ENCODE peak calls at places on chromosomes 12 and 14, in ten cellular contexts. One of them, this sample, is unnamed.

GRCh38 chr14:52694761-52695480 is 437 bp downstream of the ERO1A start:
- DNase-seq in stomach: peak
- DNase-seq in NB4: peak
- DNase-seq in tibial nerve: no peak
- DNase-seq in gastrocnemius medialis: peak
- DNase-seq in heart left ventricle: peak
- DNase-seq in A549: peak
- DNase-seq in spleen: no peak
- DNase-seq in transverse colon: peak
- DNase-seq in breast epithelium: no peak
- DNase-seq in this sample: no peak

GRCh38 chr14:35879654-35880249 is 53.6 kb downstream of the BRMS1L start:
- DNase-seq in stomach: no peak
- DNase-seq in breast epithelium: no peak
- DNase-seq in tibial nerve: no peak
- DNase-seq in heart left ventricle: no peak
- DNase-seq in A549: peak
- DNase-seq in transverse colon: no peak
- DNase-seq in spleen: no peak
- DNase-seq in NB4: peak
- DNase-seq in gastrocnemius medialis: no peak
- DNase-seq in this sample: no peak

GRCh38 chr12:88084210-88084609 is 55.0 kb upstream of the C12orf50 start:
- DNase-seq in tibial nerve: no peak
- DNase-seq in NB4: no peak
- DNase-seq in transverse colon: no peak
- DNase-seq in heart left ventricle: no peak
- DNase-seq in gastrocnemius medialis: no peak
- DNase-seq in A549: no peak
- DNase-seq in breast epithelium: no peak
- DNase-seq in spleen: no peak
- DNase-seq in stomach: no peak
- DNase-seq in this sample: no peak

GRCh38 chr14:69554500-69554899 is 20.2 kb downstream of the CCDC177 start:
- DNase-seq in breast epithelium: no peak
- DNase-seq in tibial nerve: no peak
- DNase-seq in heart left ventricle: no peak
- DNase-seq in spleen: no peak
- DNase-seq in gastrocnemius medialis: no peak
- DNase-seq in NB4: no peak
- DNase-seq in stomach: no peak
- DNase-seq in A549: no peak
- DNase-seq in transverse colon: no peak
- DNase-seq in this sample: no peak

GRCh38 chr14:70789361-70789760 is 20.0 kb downstream of the MAP3K9 start:
- DNase-seq in tibial nerve: peak
- DNase-seq in heart left ventricle: no peak
- DNase-seq in spleen: no peak
- DNase-seq in gastrocnemius medialis: no peak
- DNase-seq in breast epithelium: no peak
- DNase-seq in stomach: no peak
- DNase-seq in A549: no peak
- DNase-seq in NB4: no peak
- DNase-seq in transverse colon: no peak
- DNase-seq in this sample: no peak

GRCh38 chr12:91388573-91388972 is 206.0 kb upstream of the DCN start:
- DNase-seq in A549: no peak
- DNase-seq in tibial nerve: no peak
- DNase-seq in heart left ventricle: no peak
- DNase-seq in spleen: no peak
- DNase-seq in gastrocnemius medialis: no peak
- DNase-seq in NB4: no peak
- DNase-seq in transverse colon: no peak
- DNase-seq in breast epithelium: no peak
- DNase-seq in stomach: no peak
- DNase-seq in this sample: no peak

GRCh38 chr12:103928736-103929050 is 1.5 kb upstream of the HSP90B1 start:
- DNase-seq in transverse colon: peak
- DNase-seq in tibial nerve: peak
- DNase-seq in stomach: peak
- DNase-seq in spleen: peak
- DNase-seq in gastrocnemius medialis: no peak
- DNase-seq in breast epithelium: no peak
- DNase-seq in NB4: peak
- DNase-seq in A549: no peak
- DNase-seq in heart left ventricle: no peak
- DNase-seq in this sample: no peak

GRCh38 chr14:32075636-32076277 is 1.3 kb upstream of the ARHGAP5 start:
- DNase-seq in transverse colon: peak
- DNase-seq in heart left ventricle: peak
- DNase-seq in NB4: peak
- DNase-seq in stomach: no peak
- DNase-seq in spleen: peak
- DNase-seq in gastrocnemius medialis: peak
- DNase-seq in breast epithelium: no peak
- DNase-seq in A549: peak
- DNase-seq in tibial nerve: peak
- DNase-seq in this sample: peak

GRCh38 chr12:16246264-16246663 is 31.2 kb downstream of the SLC15A5 start:
- DNase-seq in transverse colon: no peak
- DNase-seq in NB4: no peak
- DNase-seq in gastrocnemius medialis: no peak
- DNase-seq in tibial nerve: no peak
- DNase-seq in heart left ventricle: no peak
- DNase-seq in A549: no peak
- DNase-seq in stomach: no peak
- DNase-seq in breast epithelium: no peak
- DNase-seq in spleen: no peak
- DNase-seq in this sample: no peak

GRCh38 chr14:105091335-105092123 is 26.3 kb upstream of the GPR132 start:
- DNase-seq in NB4: no peak
- DNase-seq in transverse colon: peak
- DNase-seq in spleen: peak
- DNase-seq in A549: peak
- DNase-seq in gastrocnemius medialis: no peak
- DNase-seq in breast epithelium: peak
- DNase-seq in tibial nerve: no peak
- DNase-seq in heart left ventricle: peak
- DNase-seq in stomach: peak
- DNase-seq in this sample: peak
- H3K4me3 ChIP-seq in NB4: no peak
- H3K4me3 ChIP-seq in transverse colon: no peak
- H3K4me3 ChIP-seq in spleen: no peak
- H3K4me3 ChIP-seq in A549: peak
- H3K4me3 ChIP-seq in gastrocnemius medialis: no peak
- H3K4me3 ChIP-seq in breast epithelium: no peak
- H3K4me3 ChIP-seq in tibial nerve: no peak
- H3K4me3 ChIP-seq in heart left ventricle: no peak
- H3K4me3 ChIP-seq in stomach: no peak
- H3K4me3 ChIP-seq in this sample: no peak

DNA sequence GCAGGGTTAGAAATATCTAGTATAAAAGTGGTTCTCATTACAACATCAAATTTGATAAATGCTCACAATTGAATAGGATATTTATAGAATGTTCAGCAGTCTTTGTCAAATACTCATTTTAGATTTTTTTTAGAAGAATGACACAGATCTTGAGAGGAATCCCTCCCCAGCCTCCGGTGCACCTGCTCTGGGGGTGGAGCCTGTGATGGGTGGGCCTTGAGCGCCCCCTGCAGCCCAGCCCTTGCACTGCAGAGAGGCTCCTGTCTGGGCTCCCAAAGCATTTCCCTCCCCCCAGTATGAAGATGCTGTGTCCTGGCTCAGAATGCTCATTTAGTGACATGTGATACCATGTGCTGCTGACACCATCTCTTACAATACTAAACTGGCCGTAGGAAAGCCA is 792.3 kb downstream of the TMEM121 start:
- DNase-seq in A549: no peak
- DNase-seq in spleen: no peak
- DNase-seq in transverse colon: no peak
- DNase-seq in tibial nerve: no peak
- DNase-seq in breast epithelium: no peak
- DNase-seq in stomach: no peak
- DNase-seq in NB4: peak
- DNase-seq in gastrocnemius medialis: no peak
- DNase-seq in heart left ventricle: no peak
- DNase-seq in this sample: no peak
- TF ChIP-seq CTCF in A549: no peak
- TF ChIP-seq CTCF in spleen: peak
- TF ChIP-seq CTCF in transverse colon: peak
- TF ChIP-seq CTCF in tibial nerve: no peak
- TF ChIP-seq CTCF in breast epithelium: no peak
- TF ChIP-seq CTCF in stomach: no peak
- TF ChIP-seq CTCF in NB4: peak
- TF ChIP-seq CTCF in gastrocnemius medialis: no peak
- TF ChIP-seq CTCF in heart left ventricle: no peak
- TF ChIP-seq CTCF in this sample: no peak

GRCh38 chr12:124917135-124917840 is 2.8 kb upstream of the UBC start:
- DNase-seq in gastrocnemius medialis: peak
- DNase-seq in stomach: peak
- DNase-seq in NB4: peak
- DNase-seq in breast epithelium: peak
- DNase-seq in transverse colon: peak
- DNase-seq in spleen: peak
- DNase-seq in heart left ventricle: peak
- DNase-seq in A549: peak
- DNase-seq in tibial nerve: peak
- DNase-seq in this sample: peak
- TF ChIP-seq POLR2A in gastrocnemius medialis: peak
- TF ChIP-seq POLR2A in stomach: no peak
- TF ChIP-seq POLR2A in NB4: peak
- TF ChIP-seq POLR2A in breast epithelium: peak
- TF ChIP-seq POLR2A in transverse colon: peak
- TF ChIP-seq POLR2A in spleen: peak
- TF ChIP-seq POLR2A in heart left ventricle: peak
- TF ChIP-seq POLR2A in A549: no peak
- TF ChIP-seq POLR2A in tibial nerve: peak
- TF ChIP-seq POLR2A in this sample: peak

DNA sequence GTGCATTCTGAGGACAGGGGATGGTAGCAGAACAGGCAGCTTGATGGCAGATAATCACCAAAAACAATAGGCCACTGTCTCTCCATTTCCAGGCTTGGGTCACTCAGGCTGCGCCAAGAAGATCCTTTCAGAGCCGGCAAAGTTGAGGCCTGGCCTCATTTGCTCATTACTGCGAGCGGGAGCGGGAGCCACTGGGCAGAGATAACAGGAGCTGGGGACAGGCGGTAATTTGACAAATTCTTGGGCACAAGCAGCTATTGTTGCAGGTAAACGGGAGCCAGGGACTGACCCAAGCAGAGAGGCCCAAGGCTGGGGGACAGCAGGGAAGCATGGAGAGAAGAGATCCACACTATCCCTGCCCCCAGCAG is 2.1 kb downstream of the MSI1 start:
- DNase-seq in A549: no peak
- DNase-seq in transverse colon: no peak
- DNase-seq in stomach: no peak
- DNase-seq in NB4: no peak
- DNase-seq in gastrocnemius medialis: no peak
- DNase-seq in heart left ventricle: no peak
- DNase-seq in spleen: no peak
- DNase-seq in tibial nerve: no peak
- DNase-seq in breast epithelium: no peak
- DNase-seq in this sample: no peak
- H3K4me3 ChIP-seq in A549: no peak
- H3K4me3 ChIP-seq in transverse colon: no peak
- H3K4me3 ChIP-seq in stomach: no peak
- H3K4me3 ChIP-seq in NB4: no peak
- H3K4me3 ChIP-seq in gastrocnemius medialis: no peak
- H3K4me3 ChIP-seq in heart left ventricle: no peak
- H3K4me3 ChIP-seq in spleen: no peak
- H3K4me3 ChIP-seq in tibial nerve: no peak
- H3K4me3 ChIP-seq in breast epithelium: no peak
- H3K4me3 ChIP-seq in this sample: no peak

GRCh38 chr14:104975481-104976197 is 2.5 kb downstream of the AHNAK2 start:
- DNase-seq in A549: peak
- DNase-seq in stomach: no peak
- DNase-seq in heart left ventricle: peak
- DNase-seq in spleen: peak
- DNase-seq in breast epithelium: no peak
- DNase-seq in NB4: peak
- DNase-seq in tibial nerve: no peak
- DNase-seq in gastrocnemius medialis: no peak
- DNase-seq in transverse colon: no peak
- DNase-seq in this sample: no peak
- TF ChIP-seq CTCF in A549: no peak
- TF ChIP-seq CTCF in stomach: no peak
- TF ChIP-seq CTCF in heart left ventricle: no peak
- TF ChIP-seq CTCF in spleen: no peak
- TF ChIP-seq CTCF in breast epithelium: no peak
- TF ChIP-seq CTCF in NB4: no peak
- TF ChIP-seq CTCF in tibial nerve: no peak
- TF ChIP-seq CTCF in gastrocnemius medialis: no peak
- TF ChIP-seq CTCF in transverse colon: no peak
- TF ChIP-seq CTCF in this sample: no peak

GRCh38 chr14:102589761-102590290 is 2.6 kb upstream of the RCOR1 start:
- DNase-seq in breast epithelium: no peak
- DNase-seq in stomach: no peak
- DNase-seq in gastrocnemius medialis: no peak
- DNase-seq in A549: no peak
- DNase-seq in NB4: no peak
- DNase-seq in tibial nerve: no peak
- DNase-seq in heart left ventricle: no peak
- DNase-seq in spleen: peak
- DNase-seq in transverse colon: no peak
- DNase-seq in this sample: no peak

GRCh38 chr14:102591944-102592772 is at the start of gene RCOR1:
- DNase-seq in A549: peak
- DNase-seq in spleen: peak
- DNase-seq in gastrocnemius medialis: peak
- DNase-seq in transverse colon: peak
- DNase-seq in tibial nerve: peak
- DNase-seq in breast epithelium: peak
- DNase-seq in heart left ventricle: peak
- DNase-seq in NB4: peak
- DNase-seq in stomach: peak
- DNase-seq in this sample: peak

GRCh38 chr14:102592969-102593840 is 756 bp downstream of the RCOR1 start:
- DNase-seq in tibial nerve: peak
- DNase-seq in A549: peak
- DNase-seq in spleen: peak
- DNase-seq in transverse colon: peak
- DNase-seq in breast epithelium: peak
- DNase-seq in stomach: peak
- DNase-seq in heart left ventricle: peak
- DNase-seq in gastrocnemius medialis: peak
- DNase-seq in NB4: peak
- DNase-seq in this sample: peak

GRCh38 chr14:102590667-102591099 is 1.8 kb upstream of the RCOR1 start:
- DNase-seq in tibial nerve: peak
- DNase-seq in breast epithelium: no peak
- DNase-seq in stomach: peak
- DNase-seq in heart left ventricle: no peak
- DNase-seq in spleen: peak
- DNase-seq in A549: peak
- DNase-seq in transverse colon: peak
- DNase-seq in NB4: peak
- DNase-seq in gastrocnemius medialis: no peak
- DNase-seq in this sample: no peak

GRCh38 chr14:102591372-102591943 is 991 bp upstream of the RCOR1 start:
- DNase-seq in gastrocnemius medialis: peak
- DNase-seq in NB4: no peak
- DNase-seq in stomach: peak
- DNase-seq in heart left ventricle: peak
- DNase-seq in spleen: peak
- DNase-seq in tibial nerve: peak
- DNase-seq in transverse colon: peak
- DNase-seq in A549: peak
- DNase-seq in breast epithelium: peak
- DNase-seq in this sample: peak
- TF ChIP-seq POLR2A in gastrocnemius medialis: no peak
- TF ChIP-seq POLR2A in NB4: no peak
- TF ChIP-seq POLR2A in stomach: no peak
- TF ChIP-seq POLR2A in heart left ventricle: no peak
- TF ChIP-seq POLR2A in spleen: no peak
- TF ChIP-seq POLR2A in tibial nerve: no peak
- TF ChIP-seq POLR2A in transverse colon: no peak
- TF ChIP-seq POLR2A in A549: peak
- TF ChIP-seq POLR2A in breast epithelium: no peak
- TF ChIP-seq POLR2A in this sample: no peak

This sample was measured in lower leg skin.